ENCODE peak calls at places on chromosomes 16 and 17, in four cellular contexts. One of them, this sample, is unnamed. For H3K4me1 and H3K27me3, the result is how much of the 10 kb centered on the place peaks cover.

GRCh38 chr17:61770043-61770442 is 93.3 kb downstream of the BRIP1 start:
- DNase-seq in uterus: no peak
- DNase-seq in colonic mucosa: no peak
- DNase-seq in fibroblast of lung: no peak
- DNase-seq in this sample: no peak

GRCh38 chr17:34579979-34580684 is 750 bp downstream of the TMEM132E start:
- DNase-seq in uterus: peak
- DNase-seq in colonic mucosa: no peak
- DNase-seq in fibroblast of lung: no peak
- DNase-seq in this sample: peak

GRCh38 chr17:13393841-13394710 is 207.7 kb downstream of the HS3ST3A1 start:
- DNase-seq in uterus: no peak
- DNase-seq in colonic mucosa: no peak
- DNase-seq in fibroblast of lung: peak
- DNase-seq in this sample: no peak

GRCh38 chr16:62038646-62039045 is 2.4 kb upstream of the CDH8 start:
- DNase-seq in uterus: no peak
- DNase-seq in colonic mucosa: no peak
- DNase-seq in fibroblast of lung: no peak
- DNase-seq in this sample: no peak

GRCh38 chr16:11768850-11769249 is 26.2 kb upstream of the TXNDC11 start:
- DNase-seq in uterus: no peak
- DNase-seq in colonic mucosa: no peak
- DNase-seq in fibroblast of lung: no peak
- DNase-seq in this sample: no peak

GRCh38 chr17:16464641-16465312 is 27.2 kb downstream of the LRRC75A start:
- DNase-seq in uterus: no peak
- DNase-seq in colonic mucosa: peak
- DNase-seq in fibroblast of lung: no peak
- DNase-seq in this sample: no peak

GRCh38 chr17:29835438-29836351 is 94.3 kb downstream of the SSH2 start:
- DNase-seq in uterus: no peak
- DNase-seq in colonic mucosa: peak
- DNase-seq in fibroblast of lung: peak
- DNase-seq in this sample: no peak

GRCh38 chr17:15290186-15290536 is 25.0 kb upstream of the PMP22 start:
- DNase-seq in uterus: no peak
- DNase-seq in colonic mucosa: no peak
- DNase-seq in fibroblast of lung: no peak
- DNase-seq in this sample: no peak

GRCh38 chr17:13014801-13015200 is 3.0 kb downstream of the ELAC2 start:
- DNase-seq in uterus: no peak
- DNase-seq in colonic mucosa: no peak
- DNase-seq in fibroblast of lung: no peak
- DNase-seq in this sample: no peak

GRCh38 chr16:48212033-48212432 is 32.1 kb upstream of the LONP2 start:
- DNase-seq in uterus: no peak
- DNase-seq in colonic mucosa: no peak
- DNase-seq in fibroblast of lung: no peak
- DNase-seq in this sample: no peak

GRCh38 chr17:72927760-72928159 is 164.7 kb downstream of the SLC39A11 start:
- DNase-seq in uterus: no peak
- DNase-seq in colonic mucosa: no peak
- DNase-seq in fibroblast of lung: no peak
- DNase-seq in this sample: no peak

GRCh38 chr17:65020284-65020683 is 36.3 kb downstream of the GNA13 start:
- DNase-seq in uterus: no peak
- DNase-seq in colonic mucosa: no peak
- DNase-seq in fibroblast of lung: peak
- DNase-seq in this sample: no peak

GRCh38 chr16:8729779-8730334 is 55.4 kb downstream of the ABAT start:
- DNase-seq in uterus: no peak
- DNase-seq in colonic mucosa: no peak
- DNase-seq in fibroblast of lung: no peak
- DNase-seq in this sample: no peak

GRCh38 chr17:48626202-48626469 is at the start of gene HOXB9:
- DNase-seq in uterus: no peak
- DNase-seq in colonic mucosa: peak
- DNase-seq in fibroblast of lung: no peak
- DNase-seq in this sample: no peak

GRCh38 chr17:44247346-44248219 is 20.4 kb downstream of the SLC4A1 start:
- DNase-seq in uterus: peak
- DNase-seq in colonic mucosa: no peak
- DNase-seq in fibroblast of lung: no peak
- DNase-seq in this sample: peak

GRCh38 chr17:42221886-42222745 is 27.8 kb upstream of the GHDC start:
- DNase-seq in uterus: no peak
- DNase-seq in colonic mucosa: no peak
- DNase-seq in fibroblast of lung: peak
- DNase-seq in this sample: peak

GRCh38 chr16:24124291-24124690 is 131.8 kb upstream of the CACNG3 start:
- DNase-seq in uterus: no peak
- DNase-seq in colonic mucosa: no peak
- DNase-seq in fibroblast of lung: no peak
- DNase-seq in this sample: no peak

GRCh38 chr16:2702438-2702825 is 17.6 kb downstream of the PRSS27 start:
- DNase-seq in uterus: no peak
- DNase-seq in colonic mucosa: no peak
- DNase-seq in fibroblast of lung: no peak
- DNase-seq in this sample: peak

GRCh38 chr16:15988268-15989013 is 39.0 kb downstream of the ABCC1 start:
- DNase-seq in uterus: no peak
- DNase-seq in colonic mucosa: no peak
- DNase-seq in fibroblast of lung: peak
- DNase-seq in this sample: no peak

GRCh38 chr16:10172848-10173655 is 9.2 kb downstream of the GRIN2A start:
- DNase-seq in uterus: no peak
- DNase-seq in colonic mucosa: no peak
- DNase-seq in fibroblast of lung: no peak
- DNase-seq in this sample: no peak

GRCh38 chr16:19210968-19211367 is 42.9 kb downstream of the SYT17 start:
- DNase-seq in uterus: no peak
- DNase-seq in colonic mucosa: no peak
- DNase-seq in fibroblast of lung: no peak
- DNase-seq in this sample: no peak

GRCh38 chr17:4530799-4531730 is 24.1 kb downstream of the MYBBP1A start:
- DNase-seq in uterus: no peak
- DNase-seq in colonic mucosa: no peak
- DNase-seq in fibroblast of lung: no peak
- DNase-seq in this sample: peak

GRCh38 chr17:18959071-18959844 is 7.3 kb downstream of the SLC5A10 start:
- DNase-seq in uterus: no peak
- DNase-seq in colonic mucosa: no peak
- DNase-seq in fibroblast of lung: no peak
- DNase-seq in this sample: no peak

GRCh38 chr17:2949469-2950044 is 113.8 kb downstream of the OR1D5 start:
- DNase-seq in uterus: no peak
- DNase-seq in colonic mucosa: peak
- DNase-seq in fibroblast of lung: peak
- DNase-seq in this sample: peak

GRCh38 chr16:17370233-17371013 is 100.3 kb downstream of the XYLT1 start:
- DNase-seq in uterus: no peak
- DNase-seq in colonic mucosa: no peak
- DNase-seq in fibroblast of lung: peak
- DNase-seq in this sample: no peak

GRCh38 chr17:62724398-62725146 is 83.5 kb downstream of the MARCHF10 start:
- DNase-seq in uterus: no peak
- DNase-seq in colonic mucosa: no peak
- DNase-seq in fibroblast of lung: no peak
- DNase-seq in this sample: no peak

GRCh38 chr17:29163563-29163962 is 16.6 kb downstream of the MYO18A start:
- DNase-seq in uterus: no peak
- DNase-seq in colonic mucosa: no peak
- DNase-seq in fibroblast of lung: no peak
- DNase-seq in this sample: no peak

GRCh38 chr17:77438241-77439204 is 297.8 kb downstream of the SEC14L1 start:
- DNase-seq in uterus: no peak
- DNase-seq in colonic mucosa: no peak
- DNase-seq in fibroblast of lung: no peak
- DNase-seq in this sample: no peak
- H3K27ac ChIP-seq in uterus: no peak
- H3K27ac ChIP-seq in colonic mucosa: peak
- H3K27ac ChIP-seq in fibroblast of lung: no peak
- H3K27ac ChIP-seq in this sample: peak

GRCh38 chr17:8122391-8122922 is 1.4 kb downstream of the HES7 start:
- DNase-seq in uterus: no peak
- DNase-seq in colonic mucosa: peak
- DNase-seq in fibroblast of lung: peak
- DNase-seq in this sample: no peak
- H3K4me1 ChIP-seq in uterus: under half
- H3K4me1 ChIP-seq in colonic mucosa: half or more
- H3K4me1 ChIP-seq in fibroblast of lung: under half
- H3K4me1 ChIP-seq in this sample: under half

GRCh38 chr16:1031666-1032065 is 40.9 kb upstream of the SSTR5 start:
- DNase-seq in uterus: no peak
- DNase-seq in colonic mucosa: no peak
- DNase-seq in fibroblast of lung: no peak
- DNase-seq in this sample: no peak

GRCh38 chr16:1029259-1029545 is 43.3 kb upstream of the SSTR5 start:
- DNase-seq in uterus: no peak
- DNase-seq in colonic mucosa: no peak
- DNase-seq in fibroblast of lung: no peak
- DNase-seq in this sample: no peak

GRCh38 chr16:1032607-1033006 is 39.9 kb upstream of the SSTR5 start:
- DNase-seq in uterus: no peak
- DNase-seq in colonic mucosa: no peak
- DNase-seq in fibroblast of lung: no peak
- DNase-seq in this sample: no peak

GRCh38 chr16:1028524-1029258 is 43.9 kb upstream of the SSTR5 start:
- DNase-seq in uterus: no peak
- DNase-seq in colonic mucosa: no peak
- DNase-seq in fibroblast of lung: no peak
- DNase-seq in this sample: no peak

GRCh38 chr16:1030381-1030901 is 42.1 kb upstream of the SSTR5 start:
- DNase-seq in uterus: no peak
- DNase-seq in colonic mucosa: no peak
- DNase-seq in fibroblast of lung: no peak
- DNase-seq in this sample: no peak
- H3K27me3 ChIP-seq in uterus: under half
- H3K27me3 ChIP-seq in colonic mucosa: under half
- H3K27me3 ChIP-seq in fibroblast of lung: under half
- H3K27me3 ChIP-seq in this sample: under half

GRCh38 chr17:50109785-50110184 is 14.6 kb downstream of the PDK2 start:
- DNase-seq in uterus: no peak
- DNase-seq in colonic mucosa: no peak
- DNase-seq in fibroblast of lung: no peak
- DNase-seq in this sample: no peak
- H3K27ac ChIP-seq in uterus: no peak
- H3K27ac ChIP-seq in colonic mucosa: no peak
- H3K27ac ChIP-seq in fibroblast of lung: no peak
- H3K27ac ChIP-seq in this sample: peak

GRCh38 chr17:7352559-7352889 is 562 bp downstream of the KCTD11 start:
- DNase-seq in uterus: no peak
- DNase-seq in colonic mucosa: no peak
- DNase-seq in fibroblast of lung: no peak
- DNase-seq in this sample: no peak
- H3K4me1 ChIP-seq in uterus: under half
- H3K4me1 ChIP-seq in colonic mucosa: under half
- H3K4me1 ChIP-seq in fibroblast of lung: under half
- H3K4me1 ChIP-seq in this sample: under half

GRCh38 chr16:31531096-31531495 is 3.4 kb downstream of the AHSP start:
- DNase-seq in uterus: no peak
- DNase-seq in colonic mucosa: no peak
- DNase-seq in fibroblast of lung: no peak
- DNase-seq in this sample: no peak
- H3K27me3 ChIP-seq in uterus: under half
- H3K27me3 ChIP-seq in colonic mucosa: under half
- H3K27me3 ChIP-seq in fibroblast of lung: under half
- H3K27me3 ChIP-seq in this sample: half or more

DNA sequence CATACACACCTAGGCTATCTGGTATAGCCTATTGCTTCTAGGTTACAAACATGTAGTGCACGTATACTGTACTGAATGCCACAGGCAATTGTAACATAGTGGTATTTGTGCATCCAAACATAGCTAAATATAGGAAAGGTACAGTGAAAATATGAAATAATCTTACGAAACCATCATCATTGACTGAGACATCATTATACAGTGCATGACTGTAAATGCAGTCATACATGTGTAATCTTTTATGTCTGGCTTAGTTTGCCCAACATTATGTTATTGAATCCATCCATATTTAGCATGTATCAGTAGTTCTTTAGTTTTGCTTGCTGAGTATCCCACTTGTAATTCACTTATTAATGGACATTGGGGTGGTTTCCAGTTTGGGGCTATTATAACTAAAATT is 124.9 kb downstream of the CYLD start:
- DNase-seq in uterus: no peak
- DNase-seq in colonic mucosa: no peak
- DNase-seq in fibroblast of lung: no peak
- DNase-seq in this sample: no peak
- H3K27ac ChIP-seq in uterus: no peak
- H3K27ac ChIP-seq in colonic mucosa: no peak
- H3K27ac ChIP-seq in fibroblast of lung: no peak
- H3K27ac ChIP-seq in this sample: no peak

DNA sequence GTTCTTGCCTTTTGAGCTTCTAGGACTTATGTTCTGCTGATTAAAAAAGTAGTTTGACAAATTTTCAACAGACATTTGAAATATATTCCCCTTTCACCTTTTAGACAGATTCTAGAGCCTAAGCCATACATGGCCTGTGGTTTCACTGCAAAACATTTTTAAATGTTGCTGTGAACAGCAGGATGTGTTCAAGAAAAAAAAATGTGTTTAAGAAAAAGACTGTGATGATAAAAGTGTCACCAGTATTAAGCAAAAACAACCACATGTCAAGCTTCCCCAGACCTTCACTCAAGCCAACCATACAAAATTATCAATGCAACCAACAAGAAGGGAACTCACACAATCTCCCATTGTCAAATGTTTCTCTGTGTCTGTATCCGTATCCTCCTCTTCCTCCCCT is 103.5 kb downstream of the SYCE1L start:
- DNase-seq in uterus: no peak
- DNase-seq in colonic mucosa: no peak
- DNase-seq in fibroblast of lung: no peak
- DNase-seq in this sample: no peak
- H3K4me1 ChIP-seq in uterus: under half
- H3K4me1 ChIP-seq in colonic mucosa: under half
- H3K4me1 ChIP-seq in fibroblast of lung: under half
- H3K4me1 ChIP-seq in this sample: under half

GRCh38 chr17:79411419-79411818 is 199.4 kb downstream of the RBFOX3 start:
- DNase-seq in uterus: no peak
- DNase-seq in colonic mucosa: no peak
- DNase-seq in fibroblast of lung: no peak
- DNase-seq in this sample: no peak

GRCh38 chr17:79410681-79411080 is 200.2 kb downstream of the RBFOX3 start:
- DNase-seq in uterus: no peak
- DNase-seq in colonic mucosa: no peak
- DNase-seq in fibroblast of lung: no peak
- DNase-seq in this sample: no peak

GRCh38 chr17:79414063-79414462 is 196.8 kb downstream of the RBFOX3 start:
- DNase-seq in uterus: no peak
- DNase-seq in colonic mucosa: no peak
- DNase-seq in fibroblast of lung: no peak
- DNase-seq in this sample: no peak

GRCh38 chr17:79413591-79413990 is 197.3 kb downstream of the RBFOX3 start:
- DNase-seq in uterus: no peak
- DNase-seq in colonic mucosa: no peak
- DNase-seq in fibroblast of lung: no peak
- DNase-seq in this sample: no peak

GRCh38 chr17:79412110-79412509 is 198.7 kb downstream of the RBFOX3 start:
- DNase-seq in uterus: no peak
- DNase-seq in colonic mucosa: no peak
- DNase-seq in fibroblast of lung: no peak
- DNase-seq in this sample: no peak
- H3K27me3 ChIP-seq in uterus: under half
- H3K27me3 ChIP-seq in colonic mucosa: under half
- H3K27me3 ChIP-seq in fibroblast of lung: under half
- H3K27me3 ChIP-seq in this sample: half or more